ENCODE peak calls at places on chromosomes 6 and 20, in five cellular contexts. Y, K, S, U and V are unnamed samples.

GRCh38 chr20:46558511-46558959 is 8.1 kb upstream of the OCSTAMP start:
- DNase-seq in U (peak), Y (peak), S (no peak), K (no peak), V (no peak)

GRCh38 chr6:82144007-82144851 is 103.3 kb downstream of the IBTK start:
- DNase-seq in S (peak), U (peak), K (peak), Y (peak), V (peak)

GRCh38 chr6:106377061-106377540 is 16.6 kb downstream of the CRYBG1 start:
- DNase-seq in K (no peak), S (no peak), U (no peak), Y (no peak), V (no peak)

GRCh38 chr6:37777272-37777736 is 42.2 kb upstream of the ZFAND3 start:
- DNase-seq in S (no peak), U (no peak), K (peak), Y (no peak), V (no peak)

GRCh38 chr6:170049641-170050491 is 241.0 kb downstream of the DLL1 start:
- DNase-seq in Y (no peak), S (no peak), U (no peak), K (no peak), V (peak)

GRCh38 chr20:32356935-32357868 is 929 bp upstream of the ASXL1 start:
- DNase-seq in U (peak), S (peak), K (peak), Y (no peak), V (peak)

GRCh38 chr6:38792356-38792755 is 77.2 kb downstream of the DNAH8 start:
- DNase-seq in K (no peak), Y (no peak), S (no peak), U (no peak), V (no peak)

GRCh38 chr6:123575218-123575617 is 61.5 kb downstream of the TRDN start:
- DNase-seq in U (no peak), Y (no peak), S (no peak), K (no peak), V (no peak)

GRCh38 chr20:32870985-32871384 is 12.3 kb downstream of the EFCAB8 start:
- DNase-seq in Y (no peak), K (no peak), S (no peak), U (no peak), V (no peak)

GRCh38 chr6:79699606-79700005 is 68.5 kb downstream of the SH3BGRL2 start:
- DNase-seq in K (no peak), S (no peak), U (no peak), Y (no peak), V (no peak)

GRCh38 chr6:93790976-93791375 is 371.6 kb upstream of the EPHA7 start:
- DNase-seq in Y (no peak), S (no peak), K (no peak), U (no peak), V (no peak)

GRCh38 chr6:93799226-93799625 is 379.9 kb upstream of the EPHA7 start:
- DNase-seq in U (no peak), K (no peak), Y (no peak), S (no peak), V (no peak)

GRCh38 chr6:93789532-93789931 is 370.2 kb upstream of the EPHA7 start:
- DNase-seq in U (no peak), S (no peak), K (no peak), Y (no peak), V (no peak)

GRCh38 chr6:93792751-93793150 is 373.4 kb upstream of the EPHA7 start:
- DNase-seq in K (no peak), Y (no peak), S (no peak), U (no peak), V (no peak)

DNA sequence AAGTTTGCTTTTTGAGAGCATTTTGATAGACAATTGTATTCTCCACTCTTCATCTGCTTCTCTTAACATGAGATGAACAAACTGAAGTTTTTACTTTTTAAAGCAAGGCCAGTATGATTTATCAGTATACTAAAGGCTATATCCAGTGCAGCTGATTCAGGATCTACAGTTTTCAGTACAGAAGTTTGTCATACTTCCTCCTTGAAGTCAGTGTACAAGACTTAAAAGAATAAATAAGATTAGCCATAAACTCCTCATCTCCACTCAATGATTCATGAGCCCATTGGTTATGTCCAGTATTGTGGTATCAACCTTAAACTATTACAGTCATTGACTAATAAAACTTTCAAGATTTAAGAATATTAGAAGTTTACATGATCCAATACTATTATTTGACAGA is 374.8 kb upstream of the EPHA7 start:
- DNase-seq in U (no peak), Y (no peak), S (no peak), K (no peak), V (no peak)
- TF ChIP-seq MAX in U (no peak), Y (no peak), S (no peak), K (no peak), V (no peak)

DNA sequence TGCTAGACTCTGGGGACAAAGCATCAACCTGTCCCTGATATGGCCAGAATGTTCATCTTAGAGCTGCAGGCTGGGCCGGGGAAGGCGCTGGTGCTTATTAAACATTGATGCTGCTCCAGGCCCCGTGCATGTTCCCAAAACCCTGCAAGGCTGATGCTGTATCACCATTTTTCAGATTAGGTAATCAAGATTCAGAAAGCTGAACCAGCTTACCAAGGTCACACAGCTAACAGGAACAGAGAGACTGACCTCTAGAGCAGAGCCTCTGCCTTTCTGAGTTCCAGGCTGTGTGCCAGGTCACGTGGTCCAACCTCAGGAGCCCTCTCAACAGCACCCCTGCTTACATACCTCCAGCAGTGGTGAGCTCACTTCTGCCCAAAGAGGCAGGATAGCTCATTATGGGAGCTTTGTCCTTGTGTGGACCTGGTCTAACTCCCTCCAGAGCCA is 16.1 kb upstream of the VSTM2L start:
- DNase-seq in Y (no peak), U (peak), K (peak), S (no peak), V (no peak)
- TF ChIP-seq MAX in Y (no peak), U (peak), K (no peak), S (no peak), V (no peak)

GRCh38 chr6:152270301-152270925 is 366.7 kb downstream of the SYNE1 start:
- DNase-seq in Y (no peak), U (no peak), S (no peak), K (no peak), V (no peak)

GRCh38 chr6:152272486-152272885 is 364.7 kb downstream of the SYNE1 start:
- DNase-seq in K (no peak), Y (no peak), S (no peak), U (no peak), V (no peak)

GRCh38 chr6:152273638-152274037 is 363.5 kb downstream of the SYNE1 start:
- DNase-seq in K (no peak), S (no peak), U (no peak), Y (no peak), V (no peak)

GRCh38 chr6:152273002-152273401 is 364.2 kb downstream of the SYNE1 start:
- DNase-seq in Y (no peak), K (no peak), S (no peak), U (no peak), V (no peak)

DNA sequence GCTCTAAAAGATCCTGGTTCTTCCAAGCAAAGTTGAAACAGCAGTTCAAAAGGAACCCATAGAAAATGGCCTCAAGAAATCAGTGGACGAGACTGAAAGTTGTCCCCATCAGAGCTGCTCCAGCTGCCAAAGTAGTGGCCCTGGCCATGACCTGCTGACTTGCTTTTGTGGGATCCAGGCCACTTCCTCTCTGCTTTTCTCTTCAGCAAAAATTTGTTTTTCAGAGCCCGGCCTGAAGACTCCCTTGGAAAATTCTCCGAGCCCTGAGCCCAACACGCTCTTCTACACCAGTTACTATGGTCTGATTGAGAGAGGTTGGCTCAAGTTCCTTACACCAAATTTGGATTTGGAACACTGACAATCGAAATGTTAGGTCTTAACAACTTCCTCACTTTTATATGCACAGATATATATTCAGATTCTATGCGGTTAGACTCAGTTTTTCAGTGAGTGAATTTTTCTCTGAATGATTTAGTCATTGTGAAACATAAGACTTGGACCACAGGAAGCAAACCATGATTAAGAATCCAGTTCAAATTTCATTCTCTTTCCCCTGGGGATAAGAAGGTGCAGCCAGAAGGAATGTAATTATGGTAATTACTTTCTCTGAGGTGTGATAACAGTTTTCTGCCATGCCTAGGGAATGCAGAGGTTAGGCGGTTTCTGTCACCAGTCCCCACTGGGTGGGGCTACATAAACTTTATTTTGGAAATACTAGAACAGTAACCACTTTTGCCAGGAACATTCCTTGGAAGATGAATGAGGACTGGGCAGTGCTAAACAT is 365.3 kb downstream of the SYNE1 start:
- DNase-seq in U (no peak), Y (no peak), K (peak), S (no peak), V (no peak)
- TF ChIP-seq MAX in U (no peak), Y (no peak), K (no peak), S (no peak), V (no peak)

GRCh38 chr20:5914859-5915258 is 35.5 kb downstream of the TRMT6 start:
- DNase-seq in Y (no peak), S (no peak), U (no peak), K (no peak), V (no peak)
- TF ChIP-seq MAX in Y (no peak), S (no peak), U (no peak), K (no peak), V (no peak)

GRCh38 chr6:52418606-52419005 is 1.5 kb upstream of the EFHC1 start:
- DNase-seq in S (no peak), Y (no peak), U (no peak), K (no peak), V (no peak)

GRCh38 chr6:52422156-52422555 is 2.0 kb downstream of the EFHC1 start:
- DNase-seq in K (no peak), U (no peak), Y (no peak), S (no peak), V (no peak)

GRCh38 chr6:52419809-52420667 is at the start of gene EFHC1:
- DNase-seq in K (peak), U (peak), Y (peak), S (peak), V (peak)

GRCh38 chr6:52423448-52423847 is 3.3 kb downstream of the EFHC1 start:
- DNase-seq in K (no peak), S (no peak), U (no peak), Y (no peak), V (no peak)

DNA sequence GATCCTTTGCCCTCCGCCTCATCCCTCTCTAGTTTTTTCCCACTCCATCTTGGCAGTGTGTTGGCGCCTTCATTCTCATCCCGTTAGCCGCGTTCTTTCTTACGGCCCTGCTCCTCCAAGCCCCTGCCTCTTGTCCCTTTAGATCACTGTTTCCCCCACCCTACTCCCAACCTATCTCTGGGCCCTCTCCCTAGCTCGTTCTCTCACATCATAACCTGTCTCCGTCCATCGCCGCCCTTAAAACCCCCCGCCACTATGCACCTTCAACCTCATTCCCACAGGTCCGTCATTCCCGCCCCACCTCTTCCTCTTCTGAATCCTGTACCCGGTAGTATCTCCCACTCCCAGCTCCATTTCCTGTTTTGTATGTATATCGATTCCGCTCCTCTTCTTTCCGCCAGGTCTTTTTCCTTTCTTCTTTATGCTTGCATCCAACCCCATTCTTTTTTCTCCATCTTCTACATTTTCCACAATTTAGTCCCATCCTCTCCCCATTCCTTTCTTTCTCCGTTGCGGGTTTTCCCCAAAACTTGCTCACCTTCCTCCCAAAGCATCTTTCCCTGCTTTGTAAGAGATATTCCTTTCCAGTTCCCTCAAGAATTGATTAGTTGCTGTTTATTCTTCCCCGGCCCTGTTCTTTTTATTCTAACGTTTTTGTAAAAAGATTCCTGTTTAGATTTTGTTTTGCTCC is 671 bp downstream of the EFHC1 start:
- DNase-seq in S (no peak), Y (no peak), K (no peak), U (peak), V (no peak)
- TF ChIP-seq MAX in S (no peak), Y (no peak), K (peak), U (no peak), V (no peak)

GRCh38 chr6:52285174-52286068 is 879 bp upstream of the MCM3 start:
- DNase-seq in U (peak), Y (no peak), K (no peak), S (no peak), V (peak)
- TF ChIP-seq MAX in U (no peak), Y (no peak), K (no peak), S (no peak), V (no peak)

GRCh38 chr6:15882345-15882744 is 219.5 kb upstream of the DTNBP1 start:
- DNase-seq in U (no peak), S (no peak), K (no peak), Y (no peak), V (no peak)

GRCh38 chr6:15880262-15880973 is 217.6 kb upstream of the DTNBP1 start:
- DNase-seq in Y (no peak), S (no peak), U (no peak), K (no peak), V (no peak)

GRCh38 chr6:15877245-15877644 is 214.4 kb upstream of the DTNBP1 start:
- DNase-seq in K (no peak), U (no peak), Y (no peak), S (no peak), V (no peak)

GRCh38 chr6:15881150-15881549 is 218.3 kb upstream of the DTNBP1 start:
- DNase-seq in U (no peak), S (no peak), K (no peak), Y (no peak), V (peak)

DNA sequence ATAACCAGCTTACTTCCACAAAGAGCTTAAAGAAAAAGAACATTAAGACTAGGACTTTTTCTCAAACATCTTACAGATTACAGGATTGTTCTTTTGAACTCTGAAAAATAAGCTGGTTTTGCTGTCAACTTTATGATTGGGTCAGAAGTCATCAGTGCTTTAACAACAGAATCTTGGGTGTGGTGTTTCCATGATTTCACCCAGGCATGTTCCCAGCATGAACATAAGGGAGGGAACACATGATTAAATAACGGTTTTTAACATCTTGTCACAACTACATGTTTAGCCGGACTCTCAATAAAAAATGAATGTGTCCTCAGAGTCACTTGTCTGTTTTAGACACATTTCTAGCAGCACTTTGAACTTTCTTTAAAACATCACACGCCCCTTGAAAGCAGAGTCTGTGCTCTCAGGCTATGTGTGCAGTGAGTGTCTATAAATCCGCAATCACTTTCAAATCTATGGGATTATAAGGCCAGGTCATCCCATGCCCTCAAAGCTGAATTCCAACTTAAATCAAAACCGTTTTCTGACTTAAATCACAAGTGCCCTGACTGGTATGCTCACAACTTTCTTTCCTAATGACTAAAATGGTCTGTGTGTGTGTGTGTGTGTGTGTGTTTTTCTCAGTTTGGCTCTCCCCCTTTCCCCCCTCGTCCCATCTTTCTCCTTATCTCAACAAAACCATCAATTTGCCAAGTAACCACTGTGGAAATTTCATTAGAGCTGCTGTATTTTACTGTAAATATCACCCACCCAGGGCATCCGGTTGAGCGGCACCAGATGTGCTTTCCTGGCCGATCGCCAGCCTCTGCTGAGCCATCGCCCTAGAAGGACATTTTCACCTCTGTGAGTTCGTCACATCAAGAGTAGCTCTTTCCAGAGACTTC is 216.8 kb upstream of the DTNBP1 start:
- DNase-seq in K (no peak), S (no peak), U (no peak), Y (no peak), V (no peak)
- TF ChIP-seq MAX in K (no peak), S (no peak), U (no peak), Y (no peak), V (no peak)

DNA sequence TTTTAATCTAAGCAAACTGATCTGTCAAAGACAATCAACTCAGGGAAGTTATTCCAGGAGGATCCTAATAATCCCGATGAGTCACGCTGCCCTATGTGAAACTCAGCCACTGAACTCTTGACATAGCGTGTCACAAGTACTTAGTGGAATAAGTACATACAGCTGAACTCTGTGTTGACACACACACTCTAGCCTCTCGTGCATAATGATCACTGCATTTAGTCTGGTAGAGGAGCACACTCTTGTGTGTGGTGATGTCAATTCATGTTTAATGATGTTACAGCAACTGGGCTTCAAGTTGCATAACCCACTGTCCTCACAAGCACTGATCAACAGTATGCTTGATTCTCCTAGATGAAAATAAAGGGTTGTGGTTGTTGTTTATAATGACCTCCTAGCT is 148.3 kb downstream of the HACE1 start:
- DNase-seq in U (peak), Y (peak), K (no peak), S (no peak), V (peak)
- TF ChIP-seq MAX in U (no peak), Y (no peak), K (no peak), S (no peak), V (no peak)

DNA sequence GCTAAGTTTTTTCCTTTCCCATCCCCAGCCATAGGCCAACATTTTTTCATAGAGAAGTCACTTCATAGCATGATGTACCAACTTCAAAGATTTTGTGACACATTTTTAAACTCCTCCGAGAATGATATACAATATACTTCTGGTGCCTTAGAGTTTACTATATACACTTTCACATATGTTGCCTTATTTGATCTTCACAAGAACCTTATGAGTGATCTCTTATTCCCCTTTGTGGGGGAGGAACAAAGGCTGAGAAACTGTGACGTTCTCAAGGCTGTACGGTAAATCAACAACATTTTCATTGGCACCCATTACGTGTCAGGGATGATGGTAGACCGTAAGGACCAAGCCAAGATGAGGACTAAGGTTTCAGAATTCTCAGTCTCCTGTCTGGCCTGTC is 130.0 kb downstream of the RFPL4B start:
- DNase-seq in Y (no peak), S (no peak), K (no peak), U (no peak), V (no peak)
- TF ChIP-seq MAX in Y (no peak), S (no peak), K (no peak), U (no peak), V (no peak)